ENCODE peak calls at places on chromosome 19, in eight cellular contexts. O, Q, D, C, V, N, S and J are unnamed samples.

GRCh38 chr19:19460258-19460731 is 54.8 kb downstream of the GATAD2A start:
- DNase-seq in O (no peak), Q (no peak), D (peak; percentile 73), C (no peak), V (no peak), N (no peak), S (no peak), J (no peak)

GRCh38 chr19:6735181-6735891 is 2.0 kb downstream of the GPR108 start:
- DNase-seq in O (no peak), Q (no peak), D (peak; percentile 40), C (no peak), V (no peak), N (no peak), S (no peak), J (no peak)

GRCh38 chr19:51018745-51019543 is 565 bp downstream of the KLK10 start:
- DNase-seq in O (no peak), Q (no peak), D (peak; percentile 78), C (peak; percentile 44), V (no peak), N (peak; percentile 36), S (no peak), J (no peak)

GRCh38 chr19:40228863-40229262 is 2.4 kb upstream of the CCNP start:
- DNase-seq in O (no peak), Q (no peak), D (no peak), C (no peak), V (no peak), N (no peak), S (no peak), J (no peak)

GRCh38 chr19:15264933-15265206 is 32.6 kb upstream of the EPHX3 start:
- DNase-seq in O (no peak), Q (no peak), D (no peak), C (no peak), V (no peak), N (no peak), S (no peak), J (no peak)

GRCh38 chr19:7197169-7197759 is 97.0 kb downstream of the INSR start:
- DNase-seq in O (peak; percentile 91), Q (peak; percentile 94), D (peak; percentile 94), C (peak; percentile 89), V (peak; percentile 55), N (peak; percentile 85), S (peak; percentile 90), J (peak; percentile 98)

GRCh38 chr19:39771751-39772150 is 6.9 kb upstream of the LEUTX start:
- DNase-seq in O (no peak), Q (no peak), D (no peak), C (no peak), V (no peak), N (no peak), S (no peak), J (no peak)

GRCh38 chr19:8489591-8490394 is 12.6 kb downstream of the PRAM1 start:
- DNase-seq in O (no peak), Q (peak; percentile 57), D (peak; percentile 65), C (no peak), V (no peak), N (no peak), S (no peak), J (no peak)

GRCh38 chr19:33459220-33459619 is 62.4 kb downstream of the PEPD start:
- DNase-seq in O (no peak), Q (no peak), D (peak; percentile 26), C (no peak), V (no peak), N (no peak), S (no peak), J (no peak)

GRCh38 chr19:1503089-1503924 is 9.5 kb downstream of the ADAMTSL5 start:
- DNase-seq in O (no peak), Q (no peak), D (peak; percentile 86), C (peak; percentile 64), V (no peak), N (peak; percentile 82), S (no peak), J (no peak)

GRCh38 chr19:38656171-38656981 is 8.9 kb downstream of the ACTN4 start:
- DNase-seq in O (no peak), Q (no peak), D (no peak), C (no peak), V (no peak), N (no peak), S (no peak), J (no peak)

GRCh38 chr19:50190439-50190891 is 13.0 kb upstream of the MYH14 start:
- DNase-seq in O (no peak), Q (no peak), D (no peak), C (no peak), V (no peak), N (no peak), S (no peak), J (no peak)

GRCh38 chr19:50969413-50969760 is at the start of gene KLK6:
- DNase-seq in O (no peak), Q (no peak), D (no peak), C (no peak), V (no peak), N (no peak), S (no peak), J (no peak)

GRCh38 chr19:44737238-44738160 is 11.0 kb upstream of the BCL3 start:
- DNase-seq in O (no peak), Q (no peak), D (no peak), C (no peak), V (no peak), N (no peak), S (no peak), J (no peak)

GRCh38 chr19:3036119-3036794 is 7.2 kb upstream of the TLE2 start:
- DNase-seq in O (peak; percentile 95), Q (peak; percentile 94), D (peak; percentile 94), C (peak; percentile 95), V (peak; percentile 91), N (peak; percentile 94), S (peak; percentile 73), J (no peak)

GRCh38 chr19:3033595-3034193 is 4.6 kb upstream of the TLE2 start:
- DNase-seq in O (no peak), Q (no peak), D (no peak), C (no peak), V (no peak), N (no peak), S (no peak), J (no peak)

GRCh38 chr19:3035542-3036118 is 6.5 kb upstream of the TLE2 start:
- DNase-seq in O (peak; percentile 98), Q (peak; percentile 98), D (peak; percentile 91), C (peak; percentile 100), V (peak; percentile 97), N (peak; percentile 94), S (peak; percentile 98), J (peak; percentile 98)

GRCh38 chr19:3034194-3034844 is 5.2 kb upstream of the TLE2 start:
- DNase-seq in O (no peak), Q (no peak), D (no peak), C (no peak), V (no peak), N (no peak), S (no peak), J (no peak)

GRCh38 chr19:3034845-3035541 is 5.9 kb upstream of the TLE2 start:
- DNase-seq in O (no peak), Q (no peak), D (no peak), C (peak; percentile 37), V (no peak), N (no peak), S (no peak), J (no peak)
- TF ChIP-seq CTCF in O (no peak), Q (no peak), D (no peak), C (no peak), V (no peak), N (no peak), S (no peak), J (no peak)

GRCh38 chr19:5150902-5151741 is 182.2 kb downstream of the KDM4B start:
- DNase-seq in O (peak; percentile 13), Q (no peak), D (peak; percentile 79), C (no peak), V (no peak), N (no peak), S (no peak), J (peak; percentile 88)
- TF ChIP-seq CTCF in O (no peak), Q (no peak), D (no peak), C (no peak), V (peak; percentile 12), N (peak; percentile 8), S (no peak), J (no peak)

GRCh38 chr19:30648321-30648720 is 276.1 kb downstream of the ZNF536 start:
- DNase-seq in O (no peak), Q (no peak), D (no peak), C (no peak), V (no peak), N (no peak), S (no peak), J (no peak)

GRCh38 chr19:30647891-30648290 is 275.7 kb downstream of the ZNF536 start:
- DNase-seq in O (no peak), Q (no peak), D (no peak), C (no peak), V (no peak), N (no peak), S (no peak), J (no peak)

GRCh38 chr19:30649149-30649548 is 277.0 kb downstream of the ZNF536 start:
- DNase-seq in O (no peak), Q (no peak), D (no peak), C (no peak), V (no peak), N (no peak), S (no peak), J (no peak)

GRCh38 chr19:30646806-30647205 is 274.6 kb downstream of the ZNF536 start:
- DNase-seq in O (no peak), Q (no peak), D (no peak), C (no peak), V (no peak), N (no peak), S (no peak), J (no peak)

DNA sequence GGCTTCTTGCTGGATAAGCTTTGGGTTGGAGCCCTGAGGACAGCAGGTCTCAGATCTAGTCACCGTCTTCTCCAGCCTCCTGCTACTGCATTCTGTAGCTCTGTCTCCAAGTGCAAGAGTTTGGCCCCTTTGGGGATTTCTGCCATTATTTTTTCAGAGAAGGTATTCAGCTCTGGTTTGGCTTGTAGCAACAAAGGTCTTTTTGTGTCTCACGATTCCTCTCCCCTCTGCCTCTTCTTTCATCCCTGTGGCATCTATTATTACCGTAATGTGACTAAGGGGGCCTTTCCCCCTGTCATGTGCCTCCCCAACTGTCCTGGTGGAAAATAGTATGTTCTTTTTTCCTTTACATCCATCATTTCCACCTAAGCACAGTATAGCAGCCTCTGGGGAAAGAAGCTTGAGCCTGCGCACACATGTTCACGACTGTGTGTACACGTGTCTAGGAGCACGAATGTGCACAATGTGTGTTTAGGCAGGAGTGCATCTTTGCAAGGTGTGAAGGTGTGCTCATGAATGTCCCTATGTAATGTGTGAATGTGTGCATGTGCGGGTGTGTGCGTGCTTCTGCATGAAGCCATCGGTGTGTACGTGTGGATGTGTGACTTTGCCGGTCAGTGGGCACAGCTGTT is 273.9 kb downstream of the ZNF536 start:
- DNase-seq in O (no peak), Q (no peak), D (no peak), C (no peak), V (no peak), N (no peak), S (no peak), J (no peak)
- TF ChIP-seq CTCF in O (no peak), Q (no peak), D (no peak), C (no peak), V (no peak), N (no peak), S (no peak), J (no peak)

DNA sequence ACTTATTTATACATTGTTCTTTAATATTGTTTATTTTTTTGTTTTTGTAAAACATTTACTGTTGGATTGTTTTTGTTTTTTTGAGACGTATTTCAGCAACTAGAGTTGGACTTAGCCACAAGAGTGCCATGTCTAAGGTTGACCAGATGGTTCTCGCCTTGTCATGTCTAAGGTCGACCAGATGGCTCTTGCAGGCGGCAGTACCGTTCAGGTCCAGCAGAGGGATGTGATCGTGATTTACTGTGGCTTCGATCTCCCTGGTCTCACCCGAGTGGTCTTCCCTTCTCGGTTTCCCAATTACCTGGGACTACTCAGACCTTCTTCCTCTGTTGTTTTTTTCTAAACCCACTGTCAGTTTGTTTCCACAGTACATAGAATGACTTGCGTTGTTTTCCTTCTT is 1438.6 kb downstream of the UQCRFS1 start:
- DNase-seq in O (no peak), Q (no peak), D (no peak), C (no peak), V (no peak), N (no peak), S (no peak), J (no peak)
- TF ChIP-seq CTCF in O (no peak), Q (no peak), D (no peak), C (peak; percentile 16), V (no peak), N (no peak), S (peak; percentile 5), J (peak; percentile 38)